ENCODE peak calls at places on chromosomes 4 and X, in six cellular contexts. Q, T, I, F, L and K are unnamed samples.
A peak's percentile ranks its signal among the peaks of the same experiment; 100 is the strongest.

GRCh38 chr4:147823135-147823534 is 91.2 kb downstream of the ARHGAP10 start:
- DNase-seq in Q (no peak), T (no peak), I (no peak), F (peak; percentile 68), L (no peak), K (peak; percentile 60)

GRCh38 chrX:47645530-47645929 is 4.8 kb downstream of the ELK1 start:
- DNase-seq in Q (no peak), T (no peak), I (no peak), F (no peak), L (no peak), K (no peak)

GRCh38 chrX:49878128-49878833 is 1.0 kb upstream of the USP27X start:
- DNase-seq in Q (no peak), T (peak; percentile 0), I (peak; percentile 3), F (no peak), L (no peak), K (no peak)

GRCh38 chrX:56813318-56813837 is 84.3 kb downstream of the NBDY start:
- DNase-seq in Q (peak; percentile 14), T (peak; percentile 78), I (no peak), F (peak; percentile 31), L (no peak), K (peak; percentile 76)

GRCh38 chr4:120865985-120866384 is 56.5 kb downstream of the PRDM5 start:
- DNase-seq in Q (peak; percentile 29), T (peak; percentile 49), I (peak; percentile 40), F (peak; percentile 31), L (no peak), K (no peak)

GRCh38 chr4:1365271-1366178 is 18.5 kb downstream of the UVSSA start:
- DNase-seq in Q (peak; percentile 61), T (no peak), I (no peak), F (no peak), L (no peak), K (no peak)

GRCh38 chrX:20974326-20974725 is 399.9 kb upstream of the CNKSR2 start:
- DNase-seq in Q (no peak), T (no peak), I (no peak), F (no peak), L (no peak), K (peak; percentile 31)

GRCh38 chr4:55378617-55379467 is 16.9 kb upstream of the TMEM165 start:
- DNase-seq in Q (no peak), T (no peak), I (no peak), F (no peak), L (no peak), K (no peak)

GRCh38 chrX:34813618-34814017 is 129.0 kb upstream of the FAM47B start:
- DNase-seq in Q (no peak), T (no peak), I (no peak), F (peak; percentile 70), L (no peak), K (no peak)

GRCh38 chr4:121686265-121686664 is 10.5 kb downstream of the ANXA5 start:
- DNase-seq in Q (no peak), T (no peak), I (no peak), F (no peak), L (no peak), K (no peak)

GRCh38 chr4:7747556-7747955 is 192.1 kb downstream of the AFAP1 start:
- DNase-seq in Q (no peak), T (no peak), I (no peak), F (no peak), L (no peak), K (no peak)

GRCh38 chr4:118034061-118034785 is at the start of gene NDST3:
- DNase-seq in Q (peak; percentile 74), T (peak; percentile 92), I (peak; percentile 62), F (peak; percentile 31), L (no peak), K (peak; percentile 85)

GRCh38 chr4:8911311-8912088 is 39.9 kb upstream of the HMX1 start:
- DNase-seq in Q (peak; percentile 26), T (no peak), I (no peak), F (no peak), L (no peak), K (no peak)

GRCh38 chrX:11193035-11193469 is 81.9 kb downstream of the HCCS start:
- DNase-seq in Q (no peak), T (no peak), I (no peak), F (peak; percentile 53), L (no peak), K (peak; percentile 2)

GRCh38 chr4:28279249-28279648 is 1418.6 kb downstream of the STIM2 start:
- DNase-seq in Q (no peak), T (peak; percentile 22), I (no peak), F (no peak), L (no peak), K (no peak)
- H2BK120ac ChIP-seq in Q (no peak overlapping the region), T (no peak overlapping the region), I (no peak overlapping the region), F (no peak overlapping the region), L (no peak overlapping the region), K (no peak overlapping the region)

GRCh38 chrX:53456254-53456653 is 22.1 kb upstream of the HSD17B10 start:
- DNase-seq in Q (no peak), T (no peak), I (no peak), F (peak; percentile 76), L (no peak), K (peak; percentile 75)

GRCh38 chrX:53458082-53458481 is 23.9 kb upstream of the HSD17B10 start:
- DNase-seq in Q (no peak), T (no peak), I (no peak), F (peak; percentile 32), L (no peak), K (no peak)

GRCh38 chrX:53447441-53447840 is 13.3 kb upstream of the HSD17B10 start:
- DNase-seq in Q (no peak), T (no peak), I (no peak), F (no peak), L (no peak), K (no peak)

GRCh38 chrX:53449632-53450031 is 15.5 kb upstream of the HSD17B10 start:
- DNase-seq in Q (no peak), T (no peak), I (no peak), F (no peak), L (no peak), K (no peak)

DNA sequence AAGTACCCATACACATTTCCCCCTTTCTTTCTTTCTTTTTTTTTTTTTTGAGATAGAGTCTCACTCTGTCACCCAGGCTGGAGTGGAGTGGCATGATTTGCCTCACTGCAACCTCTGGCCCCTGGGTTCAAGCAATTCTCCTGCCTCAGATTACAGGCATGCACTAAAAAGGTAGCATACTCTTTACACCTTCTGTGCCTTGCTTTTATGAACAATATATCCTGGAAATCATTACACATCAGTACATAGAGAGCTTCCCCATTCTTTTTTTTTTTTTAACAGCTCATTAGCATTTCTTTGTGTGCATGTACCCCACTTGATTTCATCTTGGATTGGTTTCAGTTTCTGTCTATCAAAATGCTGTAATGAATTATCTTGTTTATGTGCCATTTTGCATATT is 18.6 kb upstream of the HSD17B10 start:
- DNase-seq in Q (no peak), T (no peak), I (no peak), F (no peak), L (no peak), K (no peak)
- H2BK120ac ChIP-seq in Q (no peak overlapping the region), T (no peak overlapping the region), I (no peak overlapping the region), F (no peak overlapping the region), L (no peak overlapping the region), K (no peak overlapping the region)

DNA sequence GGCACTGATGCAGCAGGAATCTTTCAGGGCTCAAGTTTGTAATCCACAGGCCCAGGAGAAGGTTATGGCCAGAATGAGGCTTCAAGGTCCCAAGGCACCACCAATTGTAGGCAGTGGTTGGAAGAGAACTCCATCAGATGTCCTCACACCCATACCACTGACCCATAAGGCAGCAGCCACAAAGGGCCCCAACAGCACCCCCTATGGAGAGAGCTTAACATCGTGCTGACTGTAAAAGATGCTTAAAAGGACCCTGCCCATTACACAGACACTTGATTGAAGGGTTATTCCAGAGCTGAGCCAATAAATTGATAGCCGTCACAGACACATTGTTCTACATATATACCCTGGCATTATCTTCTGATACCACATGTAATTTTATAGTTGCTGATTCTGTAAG is 113.7 kb downstream of the SOWAHB start:
- DNase-seq in Q (peak; percentile 53), T (peak; percentile 73), I (no peak), F (no peak), L (no peak), K (no peak)
- H2BK120ac ChIP-seq in Q (no peak overlapping the region), T (no peak overlapping the region), I (no peak overlapping the region), F (peak overlapping the region; percentile 91), L (no peak overlapping the region), K (peak overlapping the region; percentile 94)

DNA sequence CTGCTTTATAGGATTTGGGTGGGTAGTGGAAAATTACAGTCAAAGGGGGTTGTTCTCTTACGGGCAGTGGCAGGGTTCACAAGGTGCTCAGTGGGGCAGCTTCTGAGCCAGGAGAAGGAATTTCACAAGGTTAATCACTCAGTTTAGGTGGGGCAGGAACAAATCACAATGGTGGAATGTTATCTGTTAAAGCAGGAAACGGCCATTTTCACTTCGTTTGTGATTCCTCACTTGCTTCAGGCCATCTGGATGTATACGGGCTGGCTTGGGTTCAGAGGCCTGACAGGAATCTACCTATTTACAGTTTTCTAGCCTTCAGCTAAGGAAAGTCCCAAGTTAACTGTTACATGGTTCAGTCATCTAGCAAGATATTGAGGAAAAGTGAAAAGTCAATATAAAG is 1003.5 kb downstream of the STPG2 start:
- DNase-seq in Q (no peak), T (peak; percentile 84), I (no peak), F (no peak), L (no peak), K (no peak)
- H2BK120ac ChIP-seq in Q (no peak overlapping the region), T (no peak overlapping the region), I (no peak overlapping the region), F (no peak overlapping the region), L (no peak overlapping the region), K (no peak overlapping the region)

DNA sequence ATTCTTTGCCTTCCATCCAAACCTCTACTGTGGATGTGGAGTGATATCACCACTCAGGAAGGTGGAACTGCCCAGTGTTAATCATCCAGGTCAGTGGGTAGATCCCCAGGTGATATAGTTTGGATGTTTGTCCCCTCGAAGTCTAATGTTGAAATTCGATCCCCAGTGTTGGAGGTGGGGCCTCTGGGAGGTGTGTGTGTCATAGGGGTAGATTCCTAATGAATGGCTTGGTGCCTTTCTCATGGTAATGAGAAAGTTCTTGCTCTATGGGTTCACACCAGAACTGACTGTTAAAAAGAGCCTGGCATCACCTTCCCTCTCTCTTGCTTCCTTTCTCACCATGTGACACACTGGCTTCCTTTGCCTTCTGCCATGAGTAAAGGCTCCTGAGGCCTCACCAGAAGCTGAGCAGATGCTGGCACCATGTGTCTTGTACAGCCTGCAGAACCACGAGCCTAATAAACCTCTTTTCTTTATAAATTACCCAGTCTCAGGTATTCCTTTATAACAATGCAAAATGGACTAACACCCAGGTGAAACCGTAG is 6.8 kb upstream of the SOWAHB start:
- DNase-seq in Q (peak; percentile 43), T (peak; percentile 34), I (no peak), F (no peak), L (no peak), K (no peak)
- H2BK120ac ChIP-seq in Q (no peak overlapping the region), T (no peak overlapping the region), I (no peak overlapping the region), F (peak overlapping the region; percentile 9), L (no peak overlapping the region), K (peak overlapping the region; percentile 64)

DNA sequence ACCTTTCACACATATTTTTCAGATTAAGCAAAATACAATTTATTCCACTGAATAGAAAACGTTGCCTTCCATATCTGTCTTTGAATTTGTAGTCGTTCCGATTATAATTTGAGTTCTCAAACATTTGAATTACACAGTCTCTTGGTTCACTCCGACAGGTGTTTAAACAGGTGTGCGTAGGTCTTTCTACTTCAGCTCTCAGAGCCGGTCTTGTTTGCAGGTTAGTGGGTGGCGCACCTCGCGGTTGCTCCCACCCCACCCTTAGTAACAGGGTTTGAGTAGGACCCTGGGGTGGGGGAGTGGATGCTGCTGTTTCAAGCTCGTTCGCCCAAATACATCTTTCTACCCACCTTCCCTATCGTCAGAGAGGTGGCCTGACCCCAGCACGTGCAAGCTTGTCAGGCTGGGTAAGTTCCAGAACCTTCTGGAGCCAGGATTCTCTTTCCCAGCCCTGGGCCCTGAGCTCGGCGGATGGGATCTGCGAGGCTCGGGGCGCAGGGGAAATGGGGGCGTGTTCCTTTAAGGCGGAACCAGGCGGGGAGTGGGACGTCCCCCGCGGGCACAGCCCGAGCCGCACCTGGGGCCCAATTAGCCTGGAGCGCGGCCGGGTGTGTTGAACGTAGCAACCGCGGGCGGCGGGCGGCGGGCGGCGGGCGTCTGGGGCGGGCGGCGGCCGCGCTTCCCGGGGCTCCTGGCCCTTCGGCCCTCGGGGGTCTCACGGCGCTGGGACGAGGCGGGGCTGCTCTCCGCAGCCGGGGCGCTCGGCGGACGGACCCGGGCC is at the start of gene FAM149A:
- DNase-seq in Q (peak; percentile 56), T (peak; percentile 34), I (no peak), F (no peak), L (no peak), K (no peak)
- H2BK120ac ChIP-seq in Q (no peak within 1 kb of the TSS), T (no peak within 1 kb of the TSS), I (no peak within 1 kb of the TSS), F (no peak within 1 kb of the TSS), L (no peak within 1 kb of the TSS), K (no peak within 1 kb of the TSS)